ENCODE peak calls at places on chromosomes 7 and 10, in ten cellular contexts. H is NT2/D1; Y is cardiac muscle cell; Z is glomerular endothelial cell; O is C1 segment of cervical spinal cord; W is substantia nigra; C is NCI-H1105; U is activated T-cell treated with anti-CD3 and anti-CD28 coated beads for 4 hours; I is activated CD4-positive, alpha-beta T cell treated with anti-CD3 and anti-CD28 coated beads, Interleukin-2, amount 50 U/mL, for 24 hours; Q is spleen. A is an unnamed sample.

GRCh38 chr7:151249034-151249731 is 689 bp upstream of the SMARCD3 start:
- DNase-seq in H (no peak), Y (peak), Z (no peak), O (peak), W (peak), C (no peak), U (no peak), I (no peak), Q (peak), A (peak)

GRCh38 chr10:47376522-47377220 is 7.4 kb downstream of the ZNF488 start:
- DNase-seq in H (no peak), Y (no peak), Z (no peak), O (no peak), W (no peak), C (no peak), U (no peak), I (no peak), Q (peak), A (no peak)

GRCh38 chr10:33265621-33266020 is 68.8 kb downstream of the NRP1 start:
- DNase-seq in H (no peak), Y (no peak), Z (no peak), O (no peak), W (no peak), C (no peak), U (no peak), I (peak), Q (no peak), A (no peak)

GRCh38 chr10:62037890-62038608 is 136.6 kb downstream of the ARID5B start:
- DNase-seq in H (no peak), Y (no peak), Z (no peak), O (no peak), W (no peak), C (no peak), U (no peak), I (no peak), Q (no peak), A (no peak)

GRCh38 chr10:106582291-106582690 is 582.2 kb downstream of the SORCS1 start:
- DNase-seq in H (no peak), Y (peak), Z (no peak), O (peak), W (no peak), C (no peak), U (no peak), I (no peak), Q (no peak), A (no peak)

GRCh38 chr10:78428579-78428978 is 394.9 kb downstream of the RPS24 start:
- DNase-seq in H (no peak), Y (no peak), Z (no peak), O (no peak), W (no peak), C (no peak), U (no peak), I (no peak), Q (no peak), A (no peak)

GRCh38 chr7:155857141-155857540 is 44.9 kb upstream of the SHH start:
- DNase-seq in H (no peak), Y (no peak), Z (no peak), O (no peak), W (no peak), C (no peak), U (no peak), I (no peak), Q (peak), A (no peak)

GRCh38 chr7:96040250-96040772 is 268.0 kb downstream of the DYNC1I1 start:
- DNase-seq in H (no peak), Y (no peak), Z (no peak), O (no peak), W (no peak), C (no peak), U (no peak), I (no peak), Q (no peak), A (no peak)

GRCh38 chr10:79162022-79162421 is 93.3 kb downstream of the ZMIZ1 start:
- DNase-seq in H (no peak), Y (no peak), Z (no peak), O (no peak), W (no peak), C (no peak), U (no peak), I (no peak), Q (no peak), A (no peak)